ENCODE peak calls at places on chromosomes 3 and 15, in eight cellular contexts. F is iPS-NIHi11; P is skeletal muscle cell; C is NCI-H748 treated with DMSO at 0.1 percent for 48 hours; T is astrocyte of the hippocampus; E is A172; D is lung; I is stimulated activated CD4-positive, alpha-beta T cell treated with anti-CD3 and anti-CD28 coated beads, TNF-alpha, amount 100 ng/mL, for 48 hours. X is an unnamed sample.

GRCh38 chr3:9402410-9403228 is 5.2 kb downstream of the SETD5 start:
- DNase-seq in P (no peak), F (peak; percentile 70), C (no peak), E (no peak), D (no peak), T (peak; percentile 54), I (no peak), X (no peak)

GRCh38 chr3:56321383-56321782 is 146.9 kb downstream of the ERC2 start:
- DNase-seq in T (no peak), C (no peak), D (no peak), I (no peak), F (no peak), P (no peak), E (no peak), X (no peak)

GRCh38 chr15:35603298-35603697 is 57.3 kb upstream of the DPH6 start:
- DNase-seq in C (no peak), D (no peak), E (peak; percentile 61), I (no peak), T (peak; percentile 44), P (peak; percentile 59), F (no peak), X (no peak)

GRCh38 chr3:137948400-137949072 is 61.4 kb upstream of the CLDN18 start:
- DNase-seq in T (no peak), F (no peak), C (no peak), P (no peak), I (no peak), E (no peak), D (no peak), X (no peak)

GRCh38 chr15:91426412-91426811 is 326.4 kb downstream of the SV2B start:
- DNase-seq in C (no peak), E (peak; percentile 20), P (no peak), T (peak; percentile 42), D (no peak), F (no peak), I (no peak), X (no peak)

GRCh38 chr3:81666502-81667121 is 94.8 kb downstream of the GBE1 start:
- DNase-seq in C (no peak), I (no peak), E (peak; percentile 5), P (no peak), F (no peak), D (no peak), T (peak; percentile 37), X (no peak)

GRCh38 chr3:155416500-155417118 is 123.1 kb upstream of the STRIT1 start:
- DNase-seq in P (peak; percentile 31), T (peak; percentile 22), I (no peak), D (no peak), C (no peak), F (no peak), E (peak; percentile 72), X (no peak)

GRCh38 chr3:171306631-171307030 is 153.6 kb downstream of the TNIK start:
- DNase-seq in F (no peak), P (peak; percentile 92), I (no peak), D (peak; percentile 36), E (peak; percentile 87), C (no peak), T (peak; percentile 97), X (no peak)

GRCh38 chr3:54366007-54366406 is 243.7 kb downstream of the CACNA2D3 start:
- DNase-seq in C (no peak), E (no peak), P (no peak), T (no peak), I (no peak), F (no peak), D (no peak), X (no peak)

GRCh38 chr3:181941250-181941649 is 229.5 kb downstream of the SOX2 start:
- DNase-seq in E (no peak), I (no peak), C (no peak), D (no peak), P (no peak), F (no peak), T (no peak), X (no peak)

GRCh38 chr15:93063292-93063671 is 25.7 kb downstream of the RGMA start:
- DNase-seq in C (no peak), F (no peak), D (no peak), P (no peak), T (no peak), E (no peak), I (no peak), X (no peak)

GRCh38 chr3:66836363-66837152 is 161.5 kb upstream of the KBTBD8 start:
- DNase-seq in T (no peak), D (no peak), C (no peak), I (no peak), E (no peak), F (no peak), P (no peak), X (no peak)